ENCODE peak calls at places on chromosomes 7 and 10, in four cellular contexts. R, G, N and L are unnamed samples.

GRCh38 chr7:30117886-30118285 is 16.9 kb upstream of the MTURN start:
- DNase-seq in R (no peak), G (no peak), N (no peak), L (no peak)

GRCh38 chr10:43212043-43212721 is 54.7 kb downstream of the RASGEF1A start:
- DNase-seq in R (no peak), G (no peak), N (no peak), L (no peak)

GRCh38 chr10:133528296-133528844 is 1.2 kb downstream of the CYP2E1 start:
- DNase-seq in R (no peak), G (no peak), N (no peak), L (no peak)

GRCh38 chr10:60137292-60137992 is 231.1 kb upstream of the CCDC6 start:
- DNase-seq in R (no peak), G (no peak), N (no peak), L (no peak)

GRCh38 chr7:47473499-47474210 is 108.3 kb downstream of the TNS3 start:
- DNase-seq in R (no peak), G (no peak), N (no peak), L (no peak)

GRCh38 chr7:137903382-137904169 is 56.8 kb upstream of the DGKI start:
- DNase-seq in R (peak), G (peak), N (peak), L (peak)

GRCh38 chr10:68848281-68848680 is 20.9 kb downstream of the STOX1 start:
- DNase-seq in R (no peak), G (no peak), N (no peak), L (no peak)

GRCh38 chr7:144513332-144513731 is 109.8 kb upstream of the NOBOX start:
- DNase-seq in R (no peak), G (peak), N (peak), L (no peak)

GRCh38 chr7:102044984-102045673 is 227.7 kb downstream of the CUX1 start:
- DNase-seq in R (no peak), G (no peak), N (peak), L (no peak)

GRCh38 chr10:113600569-113600968 is 47.7 kb downstream of the HABP2 start:
- DNase-seq in R (no peak), G (no peak), N (no peak), L (no peak)

GRCh38 chr10:80458638-80459037 is 4.5 kb downstream of the TSPAN14 start:
- DNase-seq in R (no peak), G (no peak), N (no peak), L (no peak)

GRCh38 chr10:35453855-35454532 is 117.7 kb downstream of the CCNY start:
- DNase-seq in R (no peak), G (no peak), N (no peak), L (no peak)
- TF ChIP-seq POLR2AphosphoS5 in R (no peak), G (no peak), N (no peak), L (no peak)

DNA sequence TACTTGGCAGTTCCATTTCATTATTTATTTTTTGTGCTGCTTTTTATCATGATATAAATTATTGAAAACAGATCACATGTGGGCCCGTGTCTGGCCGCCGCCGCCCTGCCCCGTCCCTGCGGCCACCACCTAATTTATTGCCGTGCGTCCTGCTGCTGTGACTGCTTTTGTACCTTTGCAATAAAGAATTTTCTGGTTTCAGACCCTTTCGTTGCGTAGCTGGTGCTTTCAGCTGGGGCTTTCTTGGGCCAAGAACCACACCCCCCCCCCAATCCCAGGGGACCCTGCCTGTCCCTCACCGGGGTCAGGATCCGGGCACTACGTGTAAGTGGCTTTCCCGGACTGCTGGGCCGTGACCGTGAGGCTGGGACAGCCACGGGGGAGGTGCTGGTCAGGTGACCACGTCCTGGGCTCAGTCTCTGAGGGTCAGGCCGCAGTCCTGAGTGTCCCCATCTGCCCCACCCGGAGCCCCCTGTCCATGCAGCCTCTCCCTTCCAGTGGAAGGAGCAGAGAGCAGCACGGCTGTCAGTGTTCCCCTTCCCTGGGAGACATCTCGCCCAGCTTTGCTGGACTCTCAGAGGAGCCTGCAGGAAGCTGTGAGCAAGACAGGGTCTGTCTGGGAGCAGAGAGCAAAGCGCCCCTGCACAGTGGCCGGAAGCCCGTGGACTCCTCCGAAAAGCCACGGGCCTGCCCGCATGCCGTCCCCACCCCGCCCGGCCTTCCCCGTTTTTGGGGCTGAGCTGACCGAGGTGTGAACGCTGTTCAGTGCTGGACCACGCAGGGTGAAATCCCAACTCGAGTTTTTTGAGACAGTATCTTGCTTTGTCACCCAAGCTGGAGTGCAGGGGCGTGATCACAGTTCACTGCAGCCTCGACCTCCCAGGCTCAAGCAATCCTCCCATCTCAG is 12.6 kb downstream of the MAFK start:
- DNase-seq in R (no peak), G (no peak), N (no peak), L (no peak)
- TF ChIP-seq POLR2AphosphoS5 in R (no peak), G (peak), N (no peak), L (no peak)

DNA sequence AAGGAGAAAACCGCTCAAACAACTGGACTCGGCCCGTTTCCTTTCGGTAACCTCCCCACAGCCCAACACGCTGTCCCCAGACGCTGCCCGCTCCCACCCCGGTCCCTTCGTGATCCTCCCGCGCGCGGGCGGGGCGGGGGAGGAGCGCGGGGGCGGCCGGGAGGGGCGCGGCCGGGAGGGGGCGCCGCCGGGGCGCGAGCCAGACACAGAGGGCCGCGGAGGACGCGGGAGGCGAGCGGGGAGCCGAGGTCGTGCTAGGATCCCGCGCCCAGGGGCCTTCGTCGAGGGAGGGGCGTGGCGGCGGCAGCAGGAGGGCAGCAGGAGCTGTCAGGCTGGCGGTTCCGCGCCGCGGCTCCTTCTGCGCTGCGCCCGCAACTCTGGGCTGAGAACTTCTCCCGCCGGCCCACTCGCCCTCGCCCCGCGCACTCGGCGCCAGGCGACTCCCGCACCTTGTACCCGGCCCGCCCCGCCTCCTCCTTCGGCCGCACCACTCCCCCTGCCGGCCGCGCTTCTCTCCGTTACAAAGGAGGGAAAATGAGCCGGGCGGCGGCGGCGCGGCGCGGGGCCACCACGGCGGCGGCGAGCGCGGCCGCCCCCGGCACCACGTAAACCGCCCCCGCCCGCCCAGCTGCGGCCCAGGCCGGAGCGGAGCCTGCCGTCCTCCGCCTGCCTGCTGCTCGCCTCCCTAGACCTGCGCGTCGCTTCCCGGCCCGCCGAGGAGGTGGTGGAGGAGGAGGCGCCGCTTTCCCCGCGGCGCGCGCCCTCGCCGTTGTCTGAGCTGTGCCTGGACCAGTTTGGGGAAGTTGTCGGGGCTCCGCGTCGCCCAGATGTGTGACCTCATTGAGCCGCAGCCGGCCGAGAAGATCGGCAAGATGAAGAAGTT is at the start of gene CDK14:
- DNase-seq in R (peak), G (no peak), N (peak), L (peak)
- TF ChIP-seq POLR2AphosphoS5 in R (no peak), G (no peak), N (no peak), L (peak)

DNA sequence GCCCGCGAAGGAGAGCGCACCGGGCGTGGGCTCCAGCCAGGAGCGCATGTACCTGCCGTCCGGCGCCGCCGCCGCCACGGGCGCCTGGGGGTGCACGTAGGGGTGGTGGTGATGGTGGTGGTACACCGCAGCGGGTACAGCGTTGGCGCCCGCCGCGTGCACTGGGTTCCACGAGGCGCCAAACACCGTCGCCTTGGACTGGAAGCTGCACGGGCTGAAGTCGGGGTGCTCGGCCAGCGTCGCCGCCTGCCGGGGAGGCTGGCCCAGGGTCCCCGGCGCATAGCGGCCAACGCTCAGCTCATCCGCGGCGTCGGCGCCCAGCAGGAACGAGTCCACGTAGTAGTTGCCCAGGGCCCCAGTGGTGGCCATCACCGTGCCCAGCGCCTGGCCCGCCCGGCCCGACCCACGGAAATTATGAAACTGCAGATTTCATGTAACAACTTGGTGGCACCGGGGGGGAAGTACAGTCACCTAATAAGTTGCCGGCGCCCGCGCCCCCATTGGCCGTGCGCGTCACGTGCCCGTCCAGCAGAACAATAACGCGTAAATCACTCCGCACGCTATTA is at the start of gene HOXA9:
- DNase-seq in R (peak), G (no peak), N (peak), L (no peak)
- TF ChIP-seq POLR2AphosphoS5 in R (peak), G (no peak), N (peak), L (no peak)